ENCODE peak calls at places on chromosomes 16 and 17, in five cellular contexts. A is B cell, U is cardiac fibroblast, L is K562, I is thoracic aorta. D is an unnamed sample.

GRCh38 chr17:67124469-67125148 is 80.3 kb downstream of the CACNG1 start:
- DNase-seq in I (no peak), L (no peak), A (no peak), U (no peak), D (no peak)

GRCh38 chr17:51224615-51225262 is 35.1 kb downstream of the MBTD1 start:
- DNase-seq in I (no peak), L (no peak), A (no peak), U (no peak), D (no peak)

GRCh38 chr16:88941933-88942909 is 34.8 kb downstream of the CBFA2T3 start:
- DNase-seq in U (peak), I (no peak), L (no peak), A (peak), D (no peak)

GRCh38 chr17:28270926-28271325 is 48.1 kb upstream of the TMEM97 start:
- DNase-seq in A (no peak), I (no peak), U (no peak), L (no peak), D (no peak)

GRCh38 chr16:7209598-7209997 is 123.0 kb upstream of the RBFOX1 start:
- DNase-seq in L (no peak), U (no peak), A (no peak), I (no peak), D (no peak)

GRCh38 chr17:63405741-63406261 is 40.3 kb downstream of the CYB561 start:
- DNase-seq in A (peak), I (no peak), U (peak), L (peak), D (no peak)

GRCh38 chr16:59905628-59906027 is 1171.5 kb upstream of the GOT2 start:
- DNase-seq in L (no peak), A (no peak), U (peak), I (no peak), D (no peak)

GRCh38 chr16:5873221-5873620 is 775.6 kb upstream of the EEF2KMT start:
- DNase-seq in A (no peak), U (no peak), I (no peak), L (no peak), D (no peak)

GRCh38 chr17:16662936-16663335 is 9.3 kb upstream of the ZNF624 start:
- DNase-seq in A (no peak), U (peak), L (no peak), I (no peak), D (no peak)

GRCh38 chr16:62225675-62226074 is 189.4 kb upstream of the CDH8 start:
- DNase-seq in U (peak), L (peak), I (no peak), A (no peak), D (peak)
- TF ChIP-seq CTCF in U (peak), L (peak), I (no peak), A (no peak), D (no peak)

GRCh38 chr16:58013201-58013956 is 12.2 kb downstream of the USB1 start:
- DNase-seq in L (no peak), U (no peak), I (no peak), A (no peak), D (no peak)

GRCh38 chr16:58009856-58010416 is 8.7 kb downstream of the USB1 start:
- DNase-seq in A (no peak), U (no peak), L (no peak), I (no peak), D (no peak)

GRCh38 chr16:58010886-58011285 is 9.7 kb downstream of the USB1 start:
- DNase-seq in L (no peak), A (no peak), I (no peak), U (no peak), D (no peak)

GRCh38 chr16:58012481-58012880 is 11.3 kb downstream of the USB1 start:
- DNase-seq in I (no peak), L (no peak), U (no peak), A (no peak), D (no peak)

DNA sequence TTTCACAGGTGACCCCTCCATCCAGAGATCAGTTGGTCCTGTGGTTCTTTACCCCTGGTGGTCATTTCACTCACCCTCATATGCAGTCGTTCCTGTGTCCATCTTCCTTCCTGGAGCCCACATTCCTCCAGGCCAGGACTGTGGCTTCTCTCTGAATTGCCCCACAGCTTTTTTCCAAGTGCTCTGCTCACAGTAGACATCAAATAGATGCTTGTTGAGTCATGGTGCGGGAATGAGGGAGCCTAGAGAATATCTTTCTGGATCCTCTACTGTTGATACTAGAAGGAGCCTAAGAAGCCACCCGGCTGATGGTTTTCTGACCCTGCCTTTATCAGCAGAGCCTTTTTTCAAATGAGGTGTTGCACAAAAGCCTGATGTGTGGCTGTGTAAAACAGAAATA is 10.4 kb downstream of the USB1 start:
- DNase-seq in L (no peak), U (peak), I (no peak), A (no peak), D (no peak)
- TF ChIP-seq CTCF in L (no peak), U (no peak), I (no peak), A (no peak), D (no peak)

GRCh38 chr17:33292184-33292980 is 713 bp downstream of the ASIC2 start:
- DNase-seq in I (no peak), A (no peak), L (peak), U (peak), D (no peak)

GRCh38 chr17:33288954-33289353 is 4.1 kb downstream of the ASIC2 start:
- DNase-seq in L (no peak), I (no peak), A (no peak), U (no peak), D (no peak)

GRCh38 chr17:33292981-33293867 is at the start of gene ASIC2:
- DNase-seq in U (peak), I (no peak), L (peak), A (no peak), D (no peak)

GRCh38 chr17:33290156-33290697 is 2.9 kb downstream of the ASIC2 start:
- DNase-seq in U (no peak), A (no peak), I (no peak), L (no peak), D (no peak)

DNA sequence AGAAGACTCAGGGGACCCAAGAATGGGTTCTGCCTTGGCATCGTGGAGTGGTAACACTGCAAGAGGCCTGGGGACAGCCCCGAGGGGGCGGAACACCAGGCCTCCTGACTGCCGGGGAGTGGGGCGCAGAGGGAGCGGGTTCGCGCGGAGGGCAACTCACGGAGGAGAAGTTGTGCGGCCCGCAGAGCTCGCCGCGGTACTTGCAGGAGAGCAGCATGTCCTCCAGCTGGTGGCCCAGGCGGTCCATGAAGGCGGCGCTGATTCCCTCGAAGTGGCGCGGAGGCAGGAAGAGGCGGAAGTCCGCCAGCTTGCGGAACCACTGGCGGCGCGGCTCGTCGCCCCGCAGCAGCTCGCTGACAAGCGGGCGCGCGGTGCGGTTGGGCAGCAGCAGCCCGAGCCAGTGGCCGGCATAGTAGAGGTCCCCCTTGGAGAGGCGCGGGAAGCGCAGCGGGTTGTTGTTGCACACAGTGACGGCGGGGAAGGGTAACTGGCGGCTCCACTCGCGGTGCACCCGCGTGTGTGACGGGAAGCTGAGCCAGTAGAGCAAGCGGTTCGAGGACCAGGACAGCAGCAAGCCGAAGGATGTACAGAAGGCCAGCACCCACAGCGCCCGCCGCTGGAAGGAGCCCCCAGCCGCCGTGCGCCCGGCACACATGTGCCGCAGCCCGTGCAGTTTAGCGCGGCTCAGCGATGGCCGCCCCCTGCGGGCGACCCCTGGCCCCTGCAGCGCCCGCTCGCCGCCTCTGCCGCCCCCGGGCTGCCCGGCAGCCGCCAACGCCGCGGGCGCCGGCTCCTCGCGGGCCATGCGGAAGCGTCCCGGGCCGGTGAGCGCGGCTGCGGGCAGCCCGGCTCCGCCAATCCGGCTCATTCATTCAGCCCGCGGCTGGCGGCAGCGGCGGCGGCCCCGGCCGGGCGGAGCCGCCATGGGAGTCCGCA is 1.6 kb downstream of the ASIC2 start:
- DNase-seq in A (no peak), U (peak), L (no peak), I (no peak), D (no peak)
- TF ChIP-seq CTCF in A (no peak), U (no peak), L (peak), I (no peak), D (no peak)

DNA sequence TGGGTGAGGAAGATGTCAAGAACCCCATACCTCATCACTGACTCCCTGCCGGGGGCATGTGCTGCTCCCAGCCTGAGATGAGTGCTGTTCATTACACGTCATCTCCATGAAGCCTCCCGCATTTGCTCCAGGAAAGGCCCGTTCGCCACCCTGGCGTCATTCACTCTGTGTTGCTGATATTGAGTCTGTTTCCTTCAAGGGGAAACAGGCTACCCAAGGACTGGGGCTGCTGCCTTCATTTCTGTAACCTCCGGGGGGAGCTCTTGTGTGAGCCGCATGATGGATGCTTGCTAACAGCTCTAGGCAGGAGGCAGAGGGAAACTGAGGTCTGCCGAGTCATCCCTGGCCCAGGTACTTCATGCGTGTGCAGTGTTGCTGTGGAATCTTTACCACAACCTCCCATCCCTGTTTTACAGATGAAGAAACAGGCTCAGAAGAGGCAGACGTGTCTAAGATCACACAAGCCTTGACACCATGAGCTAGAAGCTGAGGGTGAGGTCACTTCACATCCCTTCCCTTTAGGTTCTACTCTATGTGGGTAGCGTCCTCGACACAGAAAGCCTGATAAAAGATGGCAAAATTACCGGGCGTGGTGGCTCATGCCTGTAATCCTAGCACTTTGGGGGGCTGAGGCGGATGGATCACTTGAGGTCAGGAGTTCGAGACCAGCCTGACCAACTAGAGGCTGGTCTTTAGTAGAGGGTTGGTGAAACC is 3.5 kb upstream of the ARMC5 start:
- DNase-seq in I (no peak), A (no peak), U (no peak), L (peak), D (no peak)
- TF ChIP-seq CTCF in I (no peak), A (peak), U (peak), L (peak), D (no peak)

DNA sequence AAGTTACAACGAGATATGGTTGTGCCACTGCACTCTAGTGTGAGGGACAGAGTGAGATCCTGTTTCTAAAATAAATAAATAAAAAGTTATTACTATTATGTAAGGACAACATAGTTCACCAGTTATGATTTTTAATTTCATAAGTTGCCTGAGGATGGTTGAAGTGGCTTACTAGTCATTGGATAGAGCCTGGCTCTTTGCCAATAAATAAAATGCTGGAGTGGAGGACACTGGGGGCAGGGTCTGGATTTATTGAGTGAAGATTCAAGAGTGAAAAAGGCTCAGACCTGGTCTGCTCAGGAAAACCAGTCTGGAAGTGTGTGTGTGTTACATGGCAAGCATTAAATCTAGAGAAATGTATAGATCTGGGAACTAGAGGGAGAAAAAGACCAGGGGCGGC is 2.1 kb downstream of the STARD3 start:
- DNase-seq in L (no peak), U (no peak), A (no peak), I (no peak), D (no peak)
- TF ChIP-seq CTCF in L (no peak), U (no peak), A (no peak), I (no peak), D (no peak)

GRCh38 chr17:44008205-44008909 is 3.9 kb downstream of the NAGS start:
- DNase-seq in L (no peak), I (no peak), A (no peak), U (no peak), D (no peak)
- TF ChIP-seq CTCF in L (no peak), I (no peak), A (no peak), U (no peak), D (no peak)

DNA sequence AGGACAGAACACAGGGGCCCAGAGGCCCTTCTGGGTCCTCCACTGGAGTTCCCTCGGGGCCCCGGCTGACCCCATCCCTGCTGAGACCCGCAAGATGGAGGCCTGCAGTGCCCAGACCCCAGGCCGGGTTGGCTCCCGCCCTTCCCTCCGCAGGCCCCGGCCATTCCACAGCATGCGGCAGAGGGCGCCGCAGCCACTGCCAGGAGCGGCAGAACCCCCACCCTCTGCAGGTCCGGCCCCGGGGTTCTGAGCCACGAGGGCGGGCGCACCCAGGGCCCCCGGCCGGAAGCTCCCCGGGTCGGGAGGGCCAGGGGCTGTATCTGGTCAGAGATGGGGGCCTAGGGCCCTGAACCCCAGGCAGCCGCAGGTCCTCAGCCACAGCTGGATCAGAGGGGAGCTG is 2.4 kb upstream of the PERCC1 start:
- DNase-seq in U (peak), A (peak), L (peak), I (no peak), D (no peak)
- TF ChIP-seq CTCF in U (peak), A (peak), L (peak), I (no peak), D (no peak)